ENCODE peak calls at places on chromosomes 12 and 14, in nine cellular contexts. W is NCI-H1417, N is substantia nigra, F is kidney tubule cell, G is NCI-H2081, L is Calu3, B is AG10803, M is KBM-7, T is glutamatergic neuron. H is an unnamed sample.

GRCh38 chr12:6272300-6273208 is 37.9 kb upstream of the PLEKHG6 start:
- DNase-seq in G (no peak), B (no peak), L (peak), T (no peak), F (peak), M (peak), W (peak), N (no peak), H (no peak)

GRCh38 chr12:52035926-52036325 is 15.3 kb upstream of the NR4A1 start:
- DNase-seq in W (no peak), T (no peak), L (no peak), N (no peak), M (no peak), B (no peak), F (no peak), G (no peak), H (no peak)

GRCh38 chr12:94831081-94831747 is 172.3 kb downstream of the NDUFA12 start:
- DNase-seq in N (no peak), F (no peak), B (no peak), G (peak), L (no peak), W (no peak), T (no peak), M (no peak), H (peak)

GRCh38 chr14:96920023-96920422 is 122.8 kb downstream of the VRK1 start:
- DNase-seq in W (no peak), L (no peak), T (no peak), B (peak), G (no peak), F (no peak), M (no peak), N (no peak), H (no peak)

GRCh38 chr12:109736552-109737108 is 23.0 kb downstream of the FAM222A start:
- DNase-seq in W (no peak), M (peak), B (peak), G (no peak), N (no peak), T (peak), F (peak), L (peak), H (peak)

GRCh38 chr12:59808317-59808910 is 212.6 kb downstream of the SLC16A7 start:
- DNase-seq in B (peak), G (peak), L (no peak), F (peak), W (peak), N (no peak), M (peak), T (no peak), H (peak)

GRCh38 chr12:60191676-60192359 is 596.0 kb downstream of the SLC16A7 start:
- DNase-seq in W (no peak), F (peak), B (peak), G (no peak), M (no peak), T (no peak), N (no peak), L (no peak), H (no peak)

GRCh38 chr12:22700126-22700525 is 75.2 kb downstream of the ETNK1 start:
- DNase-seq in M (no peak), N (no peak), L (no peak), F (peak), B (no peak), T (no peak), W (no peak), G (no peak), H (no peak)

GRCh38 chr14:68232643-68233055 is 413.1 kb downstream of the RAD51B start:
- DNase-seq in W (no peak), L (peak), M (no peak), T (no peak), B (peak), G (no peak), N (no peak), F (peak), H (no peak)

GRCh38 chr14:36511981-36512584 is 7.9 kb downstream of the NKX2-1 start:
- DNase-seq in M (no peak), G (no peak), L (no peak), B (no peak), T (no peak), W (peak), N (no peak), F (no peak), H (no peak)

GRCh38 chr14:79077096-79077495 is 906.9 kb downstream of the NRXN3 start:
- DNase-seq in N (no peak), T (no peak), G (peak), W (no peak), M (no peak), B (no peak), L (no peak), F (peak), H (no peak)

GRCh38 chr14:50773632-50774541 is 57.1 kb downstream of the NIN start:
- DNase-seq in F (peak), B (peak), N (no peak), G (peak), T (peak), W (peak), M (peak), L (peak), H (peak)

GRCh38 chr12:128163096-128163495 is 103.9 kb upstream of the TMEM132C start:
- DNase-seq in M (no peak), T (no peak), G (no peak), L (no peak), W (no peak), N (no peak), F (no peak), B (no peak), H (no peak)

GRCh38 chr12:49367381-49368239 is at the start of gene SPATS2:
- DNase-seq in G (peak), L (no peak), M (peak), B (no peak), F (no peak), T (peak), W (peak), N (no peak), H (no peak)

GRCh38 chr12:53170245-53170644 is 10.3 kb upstream of the ZNF740 start:
- DNase-seq in L (no peak), N (no peak), B (no peak), F (no peak), T (no peak), G (no peak), M (no peak), W (no peak), H (no peak)

GRCh38 chr14:53640695-53641094 is 315.9 kb downstream of the BMP4 start:
- DNase-seq in G (no peak), B (no peak), T (no peak), W (no peak), L (no peak), F (no peak), M (no peak), N (no peak), H (no peak)

GRCh38 chr12:34401659-34402227 is 379.4 kb downstream of the ALG10 start:
- DNase-seq in B (no peak), G (no peak), T (peak), W (no peak), N (no peak), F (no peak), M (no peak), L (no peak), H (no peak)

GRCh38 chr14:55707365-55707804 is 127.4 kb downstream of the KTN1 start:
- DNase-seq in W (peak), G (peak), B (peak), M (peak), N (no peak), T (no peak), F (peak), L (no peak), H (peak)

GRCh38 chr14:100582496-100583165 is 4.6 kb downstream of the BEGAIN start:
- DNase-seq in L (no peak), F (no peak), N (no peak), M (no peak), W (no peak), B (no peak), G (no peak), T (peak), H (no peak)

GRCh38 chr12:125198647-125199046 is 133.4 kb downstream of the AACS start:
- DNase-seq in T (peak), L (no peak), W (no peak), M (no peak), G (no peak), F (no peak), B (no peak), N (no peak), H (no peak)

GRCh38 chr14:24695265-24696241 is 61.6 kb upstream of the GZMB start:
- DNase-seq in F (no peak), W (no peak), L (no peak), N (no peak), B (no peak), G (no peak), M (peak), T (no peak), H (no peak)

GRCh38 chr14:100537701-100538565 is 49.3 kb downstream of the BEGAIN start:
- DNase-seq in B (no peak), N (peak), T (peak), F (no peak), W (no peak), L (no peak), M (no peak), G (no peak), H (no peak)

GRCh38 chr14:104422301-104423223 is 157.0 kb upstream of the C14orf180 start:
- DNase-seq in M (no peak), B (no peak), W (no peak), N (no peak), L (no peak), T (no peak), G (no peak), F (no peak), H (no peak)

GRCh38 chr12:12081836-12082497 is 11.2 kb downstream of the BCL2L14 start:
- DNase-seq in L (peak), W (peak), F (peak), N (no peak), G (peak), T (no peak), B (peak), M (peak), H (peak)

GRCh38 chr12:119988788-119989618 is at the start of gene BICDL1:
- DNase-seq in B (peak), L (peak), M (peak), N (peak), T (peak), F (peak), W (peak), G (peak), H (peak)

GRCh38 chr12:93108958-93109357 is 179.9 kb upstream of the EEA1 start:
- DNase-seq in T (no peak), W (no peak), L (no peak), G (no peak), M (no peak), F (no peak), N (no peak), B (peak), H (no peak)

GRCh38 chr14:90970167-90970600 is 90.3 kb downstream of the RPS6KA5 start:
- DNase-seq in N (no peak), G (no peak), W (no peak), L (no peak), B (no peak), F (peak), T (no peak), M (peak), H (no peak)

GRCh38 chr12:9751204-9752144 is 9.2 kb downstream of the CD69 start:
- DNase-seq in M (peak), N (no peak), F (no peak), G (peak), L (no peak), T (no peak), W (no peak), B (peak), H (no peak)

GRCh38 chr12:63098851-63099250 is 52.1 kb downstream of the AVPR1A start:
- DNase-seq in B (no peak), T (no peak), L (peak), N (no peak), M (peak), F (peak), W (no peak), G (peak), H (no peak)